ENCODE peak calls at places on chromosomes 6 and 20, in four cellular contexts. One of them, this sample, is unnamed.

GRCh38 chr6:135018961-135019360 is 35.7 kb downstream of the HBS1L start:
- DNase-seq in lower lobe of right lung: no peak
- DNase-seq in transverse colon: no peak
- DNase-seq in CD8-positive, alpha-beta T cell: no peak
- DNase-seq in this sample: no peak

GRCh38 chr6:154404791-154405400 is 48.3 kb upstream of the IPCEF1 start:
- DNase-seq in lower lobe of right lung: no peak
- DNase-seq in transverse colon: no peak
- DNase-seq in CD8-positive, alpha-beta T cell: no peak
- DNase-seq in this sample: no peak

GRCh38 chr6:15244605-15245360 is 1.1 kb upstream of the JARID2 start:
- DNase-seq in lower lobe of right lung: peak
- DNase-seq in transverse colon: peak
- DNase-seq in CD8-positive, alpha-beta T cell: peak
- DNase-seq in this sample: no peak

GRCh38 chr6:152117156-152118129 is 310.0 kb downstream of the ESR1 start:
- DNase-seq in lower lobe of right lung: no peak
- DNase-seq in transverse colon: no peak
- DNase-seq in CD8-positive, alpha-beta T cell: no peak
- DNase-seq in this sample: no peak

GRCh38 chr6:23394699-23395098 is 731.3 kb upstream of the NRSN1 start:
- DNase-seq in lower lobe of right lung: no peak
- DNase-seq in transverse colon: no peak
- DNase-seq in CD8-positive, alpha-beta T cell: no peak
- DNase-seq in this sample: no peak

GRCh38 chr20:62063981-62064787 is 1.5 kb downstream of the TAF4 start:
- DNase-seq in lower lobe of right lung: peak
- DNase-seq in transverse colon: peak
- DNase-seq in CD8-positive, alpha-beta T cell: no peak
- DNase-seq in this sample: no peak

GRCh38 chr6:106097368-106098231 is 11.5 kb downstream of the PRDM1 start:
- DNase-seq in lower lobe of right lung: no peak
- DNase-seq in transverse colon: peak
- DNase-seq in CD8-positive, alpha-beta T cell: peak
- DNase-seq in this sample: no peak

GRCh38 chr6:32852018-32852843 is 1.3 kb downstream of the TAP1 start:
- DNase-seq in lower lobe of right lung: no peak
- DNase-seq in transverse colon: peak
- DNase-seq in CD8-positive, alpha-beta T cell: peak
- DNase-seq in this sample: no peak

GRCh38 chr20:62424249-62425109 is 2.9 kb downstream of the RBBP8NL start:
- DNase-seq in lower lobe of right lung: no peak
- DNase-seq in transverse colon: no peak
- DNase-seq in CD8-positive, alpha-beta T cell: no peak
- DNase-seq in this sample: no peak

GRCh38 chr6:5308066-5308465 is 46.8 kb downstream of the FARS2 start:
- DNase-seq in lower lobe of right lung: no peak
- DNase-seq in transverse colon: no peak
- DNase-seq in CD8-positive, alpha-beta T cell: no peak
- DNase-seq in this sample: no peak

GRCh38 chr6:11439017-11439420 is 98.5 kb upstream of the TMEM170B start:
- DNase-seq in lower lobe of right lung: no peak
- DNase-seq in transverse colon: no peak
- DNase-seq in CD8-positive, alpha-beta T cell: no peak
- DNase-seq in this sample: no peak

GRCh38 chr20:46142124-46142523 is 24.0 kb downstream of the CD40 start:
- DNase-seq in lower lobe of right lung: no peak
- DNase-seq in transverse colon: no peak
- DNase-seq in CD8-positive, alpha-beta T cell: no peak
- DNase-seq in this sample: no peak

GRCh38 chr20:9978395-9979004 is 56.3 kb upstream of the ANKEF1 start:
- DNase-seq in lower lobe of right lung: no peak
- DNase-seq in transverse colon: peak
- DNase-seq in CD8-positive, alpha-beta T cell: peak
- DNase-seq in this sample: peak

GRCh38 chr6:134175532-134176282 is 123.3 kb upstream of the SLC2A12 start:
- DNase-seq in lower lobe of right lung: peak
- DNase-seq in transverse colon: peak
- DNase-seq in CD8-positive, alpha-beta T cell: peak
- DNase-seq in this sample: peak

GRCh38 chr20:46308258-46309157 is at the start of gene CDH22:
- DNase-seq in lower lobe of right lung: peak
- DNase-seq in transverse colon: no peak
- DNase-seq in CD8-positive, alpha-beta T cell: peak
- DNase-seq in this sample: peak

GRCh38 chr20:47326718-47327137 is 29.8 kb downstream of the ZMYND8 start:
- DNase-seq in lower lobe of right lung: no peak
- DNase-seq in transverse colon: no peak
- DNase-seq in CD8-positive, alpha-beta T cell: no peak
- DNase-seq in this sample: no peak

GRCh38 chr20:63433756-63434531 is 38.5 kb downstream of the KCNQ2 start:
- DNase-seq in lower lobe of right lung: no peak
- DNase-seq in transverse colon: no peak
- DNase-seq in CD8-positive, alpha-beta T cell: peak
- DNase-seq in this sample: no peak

GRCh38 chr6:15026832-15027231 is 219.0 kb upstream of the JARID2 start:
- DNase-seq in lower lobe of right lung: no peak
- DNase-seq in transverse colon: no peak
- DNase-seq in CD8-positive, alpha-beta T cell: no peak
- DNase-seq in this sample: no peak

GRCh38 chr6:39885691-39886090 is 48.6 kb downstream of the MOCS1 start:
- DNase-seq in lower lobe of right lung: no peak
- DNase-seq in transverse colon: no peak
- DNase-seq in CD8-positive, alpha-beta T cell: no peak
- DNase-seq in this sample: no peak

GRCh38 chr6:159094444-159095252 is 49.9 kb upstream of the TAGAP start:
- DNase-seq in lower lobe of right lung: no peak
- DNase-seq in transverse colon: peak
- DNase-seq in CD8-positive, alpha-beta T cell: peak
- DNase-seq in this sample: no peak

GRCh38 chr6:106517699-106518098 is 111.6 kb downstream of the RTN4IP1 start:
- DNase-seq in lower lobe of right lung: no peak
- DNase-seq in transverse colon: no peak
- DNase-seq in CD8-positive, alpha-beta T cell: no peak
- DNase-seq in this sample: no peak

GRCh38 chr6:107179004-107179403 is 63.7 kb upstream of the BEND3 start:
- DNase-seq in lower lobe of right lung: no peak
- DNase-seq in transverse colon: no peak
- DNase-seq in CD8-positive, alpha-beta T cell: no peak
- DNase-seq in this sample: no peak

GRCh38 chr6:52377538-52378221 is 15.7 kb downstream of the PAQR8 start:
- DNase-seq in lower lobe of right lung: no peak
- DNase-seq in transverse colon: no peak
- DNase-seq in CD8-positive, alpha-beta T cell: no peak
- DNase-seq in this sample: no peak

GRCh38 chr6:27145731-27146455 is 101.6 kb upstream of the PRSS16 start:
- DNase-seq in lower lobe of right lung: peak
- DNase-seq in transverse colon: peak
- DNase-seq in CD8-positive, alpha-beta T cell: peak
- DNase-seq in this sample: peak

GRCh38 chr20:1005452-1006027 is 3.4 kb upstream of the RSPO4 start:
- DNase-seq in lower lobe of right lung: no peak
- DNase-seq in transverse colon: peak
- DNase-seq in CD8-positive, alpha-beta T cell: no peak
- DNase-seq in this sample: no peak

GRCh38 chr6:37783831-37784584 is 35.5 kb upstream of the ZFAND3 start:
- DNase-seq in lower lobe of right lung: peak
- DNase-seq in transverse colon: no peak
- DNase-seq in CD8-positive, alpha-beta T cell: no peak
- DNase-seq in this sample: no peak

GRCh38 chr6:127475135-127475822 is 16.1 kb upstream of the KIAA0408 start:
- DNase-seq in lower lobe of right lung: no peak
- DNase-seq in transverse colon: no peak
- DNase-seq in CD8-positive, alpha-beta T cell: no peak
- DNase-seq in this sample: no peak

DNA sequence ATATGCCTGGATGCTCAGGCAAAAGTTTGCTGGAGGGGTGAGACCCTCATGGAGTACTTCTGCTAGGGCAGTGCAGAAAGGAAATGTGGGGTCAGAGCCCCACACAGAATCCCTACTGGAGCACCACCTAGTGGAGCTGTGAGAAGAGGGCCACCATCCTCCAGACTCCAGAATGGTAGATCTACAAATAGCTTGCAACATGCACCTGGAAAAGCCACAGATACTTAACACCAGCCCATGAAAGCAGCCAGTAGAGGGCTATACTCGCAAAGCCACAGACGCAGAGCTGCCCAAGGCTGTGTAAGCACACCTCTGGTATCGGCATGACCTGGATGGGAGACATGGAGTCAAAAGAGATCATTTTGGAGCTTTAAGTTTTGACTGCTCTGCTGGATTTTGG is 60.7 kb upstream of the GJE1 start:
- DNase-seq in lower lobe of right lung: no peak
- DNase-seq in transverse colon: no peak
- DNase-seq in CD8-positive, alpha-beta T cell: no peak
- DNase-seq in this sample: no peak
- TF ChIP-seq CTCF in lower lobe of right lung: no peak
- TF ChIP-seq CTCF in transverse colon: no peak
- TF ChIP-seq CTCF in CD8-positive, alpha-beta T cell: no peak
- TF ChIP-seq CTCF in this sample: no peak

GRCh38 chr6:131803007-131803769 is 4.6 kb upstream of the ENPP1 start:
- DNase-seq in lower lobe of right lung: no peak
- DNase-seq in transverse colon: no peak
- DNase-seq in CD8-positive, alpha-beta T cell: no peak
- DNase-seq in this sample: no peak

GRCh38 chr6:131808460-131809269 is 845 bp downstream of the ENPP1 start:
- DNase-seq in lower lobe of right lung: no peak
- DNase-seq in transverse colon: no peak
- DNase-seq in CD8-positive, alpha-beta T cell: no peak
- DNase-seq in this sample: no peak

GRCh38 chr6:131811510-131811909 is 3.7 kb downstream of the ENPP1 start:
- DNase-seq in lower lobe of right lung: no peak
- DNase-seq in transverse colon: no peak
- DNase-seq in CD8-positive, alpha-beta T cell: no peak
- DNase-seq in this sample: no peak

GRCh38 chr6:131807321-131807643 is 538 bp upstream of the ENPP1 start:
- DNase-seq in lower lobe of right lung: no peak
- DNase-seq in transverse colon: no peak
- DNase-seq in CD8-positive, alpha-beta T cell: no peak
- DNase-seq in this sample: no peak

DNA sequence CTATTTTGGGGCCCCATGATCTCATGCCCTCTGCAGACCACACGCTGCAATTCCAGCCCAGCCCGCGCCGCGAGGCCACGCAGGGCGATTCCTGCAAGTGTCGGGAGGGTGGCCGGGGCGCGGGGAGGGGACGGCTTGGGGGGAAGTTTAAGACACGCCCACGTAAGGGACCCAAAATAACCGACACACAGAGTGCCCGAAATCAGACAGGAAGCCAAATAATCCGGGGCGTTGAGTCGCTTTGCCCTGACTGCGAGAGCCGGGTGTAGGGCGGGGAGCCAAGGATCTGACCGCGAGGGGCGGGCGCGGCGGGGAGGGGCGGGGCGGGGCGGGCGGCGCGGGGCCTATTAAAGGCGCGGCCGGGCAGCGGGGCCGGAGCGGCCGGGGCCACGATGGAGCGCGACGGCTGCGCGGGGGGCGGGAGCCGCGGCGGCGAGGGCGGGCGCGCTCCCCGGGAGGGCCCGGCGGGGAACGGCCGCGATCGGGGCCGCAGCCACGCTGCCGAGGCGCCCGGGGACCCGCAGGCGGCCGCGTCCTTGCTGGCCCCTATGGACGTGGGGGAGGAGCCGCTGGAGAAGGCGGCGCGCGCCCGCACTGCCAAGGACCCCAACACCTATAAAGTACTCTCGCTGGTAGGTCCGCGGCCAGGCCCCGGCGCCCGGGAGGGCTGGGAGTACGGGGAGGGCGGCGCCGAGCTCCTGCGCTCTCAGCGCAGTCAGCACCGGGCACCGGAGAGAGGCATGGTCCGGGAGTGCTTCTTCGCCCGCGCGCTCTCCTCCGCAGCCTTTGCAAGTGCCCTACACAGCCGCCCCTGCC is at the start of gene ENPP1:
- DNase-seq in lower lobe of right lung: peak
- DNase-seq in transverse colon: peak
- DNase-seq in CD8-positive, alpha-beta T cell: peak
- DNase-seq in this sample: no peak
- TF ChIP-seq CTCF in lower lobe of right lung: peak
- TF ChIP-seq CTCF in transverse colon: peak
- TF ChIP-seq CTCF in CD8-positive, alpha-beta T cell: no peak
- TF ChIP-seq CTCF in this sample: no peak

DNA sequence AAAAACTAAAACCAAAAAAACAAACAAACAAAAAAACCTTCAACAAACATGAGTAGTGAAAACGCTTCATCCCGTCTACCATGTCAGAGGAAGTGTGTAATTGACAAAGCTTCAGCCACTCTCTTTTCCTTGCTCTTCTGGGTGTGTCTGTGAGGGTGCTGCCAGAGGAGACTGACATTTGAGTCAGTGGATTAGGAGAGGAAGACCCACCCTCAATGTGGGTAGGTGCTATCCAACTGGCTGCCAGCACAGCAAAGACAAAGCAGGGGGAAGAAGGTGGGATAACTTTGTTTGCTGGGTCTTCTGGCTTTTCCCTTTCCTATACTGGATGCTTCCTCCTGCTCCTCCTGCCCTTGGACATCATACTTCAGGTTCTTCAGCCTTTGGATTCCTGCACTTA is 145.6 kb downstream of the TASP1 start:
- DNase-seq in lower lobe of right lung: no peak
- DNase-seq in transverse colon: no peak
- DNase-seq in CD8-positive, alpha-beta T cell: no peak
- DNase-seq in this sample: no peak
- TF ChIP-seq CTCF in lower lobe of right lung: no peak
- TF ChIP-seq CTCF in transverse colon: no peak
- TF ChIP-seq CTCF in CD8-positive, alpha-beta T cell: no peak
- TF ChIP-seq CTCF in this sample: no peak

GRCh38 chr6:124857746-124858145 is 104.5 kb upstream of the RNF217 start:
- DNase-seq in lower lobe of right lung: no peak
- DNase-seq in transverse colon: no peak
- DNase-seq in CD8-positive, alpha-beta T cell: no peak
- DNase-seq in this sample: no peak

GRCh38 chr6:124859366-124859765 is 102.9 kb upstream of the RNF217 start:
- DNase-seq in lower lobe of right lung: no peak
- DNase-seq in transverse colon: no peak
- DNase-seq in CD8-positive, alpha-beta T cell: no peak
- DNase-seq in this sample: no peak

GRCh38 chr6:124858564-124858963 is 103.7 kb upstream of the RNF217 start:
- DNase-seq in lower lobe of right lung: no peak
- DNase-seq in transverse colon: no peak
- DNase-seq in CD8-positive, alpha-beta T cell: no peak
- DNase-seq in this sample: no peak

GRCh38 chr6:124854338-124854922 is 107.8 kb upstream of the RNF217 start:
- DNase-seq in lower lobe of right lung: no peak
- DNase-seq in transverse colon: no peak
- DNase-seq in CD8-positive, alpha-beta T cell: no peak
- DNase-seq in this sample: no peak
- TF ChIP-seq CTCF in lower lobe of right lung: no peak
- TF ChIP-seq CTCF in transverse colon: peak
- TF ChIP-seq CTCF in CD8-positive, alpha-beta T cell: no peak
- TF ChIP-seq CTCF in this sample: peak

DNA sequence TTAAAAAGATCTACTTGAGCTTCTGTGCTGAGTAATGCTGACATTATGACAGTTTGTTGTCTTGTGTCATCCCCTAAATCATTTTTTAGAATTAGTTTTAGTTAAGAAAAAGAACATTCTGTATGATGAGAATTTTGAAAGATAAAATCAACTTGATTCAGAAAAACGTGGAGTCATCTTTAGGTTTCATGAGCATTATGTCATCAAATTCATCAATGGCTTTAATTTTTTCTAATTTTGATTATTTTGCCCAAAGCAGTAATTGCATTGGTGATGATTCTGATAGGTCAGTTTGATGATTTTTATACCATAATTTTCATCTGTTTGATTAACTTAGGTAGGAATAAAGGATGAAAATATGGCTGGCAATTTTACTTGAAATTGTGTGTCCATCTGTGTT is 26.6 kb upstream of the ADGRF4 start:
- DNase-seq in lower lobe of right lung: no peak
- DNase-seq in transverse colon: no peak
- DNase-seq in CD8-positive, alpha-beta T cell: no peak
- DNase-seq in this sample: no peak
- TF ChIP-seq CTCF in lower lobe of right lung: no peak
- TF ChIP-seq CTCF in transverse colon: no peak
- TF ChIP-seq CTCF in CD8-positive, alpha-beta T cell: no peak
- TF ChIP-seq CTCF in this sample: no peak